ENCODE peak calls at places on chromosomes 11 and 22, in ten cellular contexts. I, O, G, S, D, N, L, A, E and Z are unnamed samples. For H3K27me3, the result is how much of the 10 kb centered on the place peaks cover.

GRCh38 chr11:7081441-7081840 is 7.4 kb upstream of the RBMXL2 start:
- DNase-seq in I (no peak), D (no peak), S (no peak), N (no peak), A (no peak), L (no peak), O (no peak), G (no peak), E (no peak), Z (no peak)

GRCh38 chr22:37931893-37932389 is 21.5 kb downstream of the C22orf23 start:
- DNase-seq in S (no peak), N (no peak), L (no peak), G (no peak), O (no peak), E (no peak), D (no peak), I (no peak), A (no peak), Z (no peak)

GRCh38 chr22:39216143-39216490 is 28.7 kb downstream of the PDGFB start:
- DNase-seq in S (peak), O (peak), D (peak), N (peak), A (no peak), L (no peak), I (no peak), G (no peak), E (no peak), Z (no peak)

GRCh38 chr22:50710221-50710620 is 27.8 kb upstream of the ACR start:
- DNase-seq in E (no peak), L (no peak), A (no peak), N (no peak), G (peak), D (no peak), S (no peak), O (no peak), I (no peak), Z (no peak)

GRCh38 chr11:64146036-64146943 is 19.6 kb downstream of the MACROD1 start:
- DNase-seq in G (peak), S (peak), N (peak), L (peak), A (no peak), D (no peak), E (no peak), O (peak), I (peak), Z (peak)

GRCh38 chr22:35051034-35051535 is 14.9 kb upstream of the ISX start:
- DNase-seq in L (no peak), S (no peak), D (no peak), I (no peak), G (no peak), E (no peak), N (no peak), O (no peak), A (no peak), Z (no peak)

GRCh38 chr11:68741536-68741935 is 9.8 kb downstream of the TESMIN start:
- DNase-seq in L (no peak), N (no peak), A (no peak), D (no peak), O (no peak), G (no peak), E (no peak), S (no peak), I (no peak), Z (no peak)

GRCh38 chr11:117750916-117751773 is 45.9 kb downstream of the DSCAML1 start:
- DNase-seq in O (no peak), A (no peak), L (no peak), G (no peak), N (no peak), E (no peak), I (no peak), D (peak), S (no peak), Z (no peak)

GRCh38 chr11:81987829-81988472 is 745.7 kb downstream of the FAM181B start:
- DNase-seq in E (no peak), N (no peak), S (no peak), O (no peak), G (no peak), L (no peak), D (no peak), I (no peak), A (peak), Z (no peak)

GRCh38 chr22:39773976-39774539 is 119.5 kb downstream of the ENTHD1 start:
- DNase-seq in G (no peak), D (no peak), S (no peak), E (no peak), A (no peak), O (no peak), N (peak), L (no peak), I (no peak), Z (no peak)

GRCh38 chr11:92703431-92703830 is 266.0 kb upstream of the MTNR1B start:
- DNase-seq in E (no peak), A (no peak), L (no peak), O (no peak), N (no peak), S (no peak), G (no peak), D (no peak), I (no peak), Z (no peak)

GRCh38 chr11:70731670-70732492 is 333.6 kb downstream of the CTTN start:
- DNase-seq in D (no peak), O (no peak), G (peak), A (no peak), E (no peak), S (no peak), L (no peak), I (no peak), N (no peak), Z (no peak)

GRCh38 chr11:2150206-2150847 is 10.7 kb downstream of the INS start:
- DNase-seq in O (no peak), S (no peak), N (no peak), L (peak), I (no peak), D (no peak), G (no peak), E (peak), A (no peak), Z (no peak)

GRCh38 chr11:116231540-116231939 is 541.2 kb downstream of the BUD13 start:
- DNase-seq in D (no peak), G (no peak), N (no peak), S (no peak), O (no peak), A (no peak), L (no peak), I (no peak), E (no peak), Z (no peak)

GRCh38 chr11:11036185-11037161 is 178.6 kb upstream of the ZBED5 start:
- DNase-seq in I (peak), O (no peak), N (no peak), L (peak), A (no peak), G (no peak), S (peak), E (no peak), D (no peak), Z (peak)

GRCh38 chr22:43183496-43184263 is 3.3 kb downstream of the TTLL12 start:
- DNase-seq in A (no peak), L (no peak), I (no peak), E (no peak), O (peak), N (no peak), D (no peak), S (no peak), G (peak), Z (no peak)

GRCh38 chr11:93775289-93775688 is 8.8 kb upstream of the MED17 start:
- DNase-seq in I (no peak), A (no peak), G (no peak), S (no peak), E (no peak), L (peak), D (no peak), N (no peak), O (no peak), Z (no peak)

GRCh38 chr11:63565728-63566127 is 2.5 kb upstream of the PLAAT2 start:
- DNase-seq in N (no peak), A (peak), G (no peak), S (no peak), I (no peak), D (no peak), O (no peak), E (no peak), L (no peak), Z (no peak)

DNA sequence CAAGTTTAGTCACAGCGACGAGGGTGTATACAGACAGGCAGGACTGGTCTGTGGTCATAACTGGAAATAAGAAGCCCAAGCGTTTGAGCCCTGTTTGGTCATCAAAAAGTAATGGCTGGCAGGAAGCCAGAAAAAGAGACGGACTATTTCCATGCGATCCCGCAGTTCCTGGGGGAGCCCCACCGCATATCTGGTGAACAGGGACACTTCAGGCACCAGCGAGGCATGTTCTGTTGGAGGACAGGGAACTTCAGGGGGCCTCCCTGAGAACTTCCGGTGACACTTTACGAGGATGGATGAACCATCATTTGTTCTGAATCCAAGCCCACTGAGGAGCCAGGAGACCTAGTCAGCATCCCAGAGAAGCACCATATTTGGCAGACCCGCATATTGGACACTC is 29.7 kb upstream of the TRIM29 start:
- DNase-seq in D (no peak), A (peak), G (no peak), O (no peak), I (no peak), N (no peak), E (no peak), L (no peak), S (no peak), Z (no peak)
- H3K27me3 ChIP-seq in D (under half), A (under half), G (under half), O (under half), I (under half), N (half or more), E (under half), L (under half), S (under half), Z (under half)

DNA sequence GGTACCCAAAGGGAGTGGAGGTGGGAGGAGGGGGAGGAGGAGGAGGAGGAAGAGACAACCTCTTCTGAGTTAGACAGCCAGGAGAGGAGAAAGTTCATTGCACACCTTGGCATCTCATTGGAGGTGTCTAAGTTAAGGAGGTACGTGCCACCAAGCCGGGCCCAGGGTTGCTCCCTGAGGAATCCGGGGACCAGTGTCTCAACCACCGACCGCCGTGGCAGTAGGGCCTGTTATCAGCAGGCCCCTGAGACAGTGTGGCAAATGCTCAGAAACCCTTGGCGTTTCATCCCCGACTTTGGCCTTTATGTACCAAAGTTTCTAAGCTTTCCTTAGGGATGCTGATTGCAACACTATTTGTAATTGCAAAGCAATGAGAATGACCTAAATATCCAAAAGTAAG is 95.0 kb upstream of the NNMT start:
- DNase-seq in L (no peak), E (no peak), D (no peak), I (no peak), N (no peak), A (no peak), S (no peak), O (no peak), G (no peak), Z (no peak)
- H3K27me3 ChIP-seq in L (under half), E (under half), D (under half), I (under half), N (under half), A (under half), S (under half), O (under half), G (under half), Z (under half)

DNA sequence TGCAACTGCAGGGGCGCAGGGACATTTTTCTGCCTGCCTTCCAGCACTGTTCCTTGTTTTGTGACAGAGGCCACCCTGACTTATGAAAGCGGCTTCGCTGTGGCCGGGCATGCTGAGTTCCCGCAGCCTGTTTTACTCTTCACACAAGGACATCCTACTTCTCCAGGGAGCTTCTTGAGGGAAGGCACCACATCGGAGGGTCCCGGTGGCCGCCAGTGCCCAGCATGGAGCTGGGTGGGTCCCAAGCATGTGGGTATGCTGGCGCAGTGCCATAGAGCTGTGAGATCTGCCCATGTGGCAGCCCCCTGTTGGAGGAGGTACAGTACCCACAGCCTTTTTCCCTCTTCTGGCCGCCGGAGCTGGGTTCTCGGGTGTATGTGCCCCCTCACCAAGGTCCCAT is 136.1 kb downstream of the GRIK4 start:
- DNase-seq in E (no peak), D (peak), L (no peak), A (no peak), S (no peak), O (no peak), I (no peak), G (no peak), N (no peak), Z (no peak)
- H3K27me3 ChIP-seq in E (under half), D (under half), L (under half), A (under half), S (under half), O (under half), I (under half), G (under half), N (under half), Z (under half)

GRCh38 chr22:22912722-22913253 is 25.2 kb downstream of the IGLL5 start:
- DNase-seq in A (no peak), L (no peak), G (no peak), D (no peak), N (no peak), O (peak), I (no peak), S (no peak), E (no peak), Z (no peak)
- H3K27me3 ChIP-seq in A (under half), L (under half), G (under half), D (under half), N (under half), O (under half), I (under half), S (under half), E (under half), Z (under half)

GRCh38 chr11:13047884-13048283 is 38.8 kb downstream of the RASSF10 start:
- DNase-seq in E (no peak), D (no peak), S (no peak), G (no peak), A (no peak), I (no peak), N (no peak), L (no peak), O (no peak), Z (no peak)
- H3K27me3 ChIP-seq in E (under half), D (under half), S (under half), G (under half), A (under half), I (under half), N (under half), L (under half), O (under half), Z (under half)

GRCh38 chr11:124740277-124740882 is 638 bp downstream of the NRGN start:
- DNase-seq in L (peak), A (no peak), G (no peak), E (no peak), O (peak), N (no peak), I (peak), S (peak), D (no peak), Z (peak)

GRCh38 chr11:124738713-124739478 is 846 bp upstream of the NRGN start:
- DNase-seq in A (no peak), N (no peak), G (no peak), D (no peak), E (no peak), S (no peak), O (no peak), L (no peak), I (no peak), Z (no peak)

GRCh38 chr11:124737638-124738293 is 2.0 kb upstream of the NRGN start:
- DNase-seq in A (no peak), N (no peak), S (no peak), O (no peak), I (no peak), E (no peak), G (no peak), L (no peak), D (no peak), Z (no peak)

GRCh38 chr11:124736738-124737137 is 3.0 kb upstream of the NRGN start:
- DNase-seq in A (no peak), E (no peak), I (no peak), G (no peak), N (no peak), O (no peak), D (no peak), S (no peak), L (no peak), Z (no peak)

GRCh38 chr11:124739479-124740276 is at the start of gene NRGN:
- DNase-seq in N (peak), S (peak), E (peak), A (peak), L (peak), I (peak), D (peak), O (peak), G (peak), Z (peak)
- H3K27me3 ChIP-seq in N (under half), S (under half), E (under half), A (under half), L (under half), I (under half), D (under half), O (under half), G (under half), Z (under half)